ENCODE peak calls at places on chromosomes 7 and 10, in six cellular contexts. One of them, this sample, is unnamed.

GRCh38 chr10:87589653-87590052 is 70.0 kb upstream of the PAPSS2 start:
- DNase-seq in COR-L47: no peak
- DNase-seq in frontal cortex: no peak
- DNase-seq in astrocyte of the hippocampus: no peak
- DNase-seq in stimulated activated CD8-positive, alpha-beta memory T cell treated with anti-CD3 and anti-CD28 coated beads, Interleukin-15, amount 100 ng/mL, for 24 hours: no peak
- DNase-seq in NCI-H524: no peak
- DNase-seq in this sample: no peak

GRCh38 chr7:134031835-134032617 is 95.1 kb upstream of the LRGUK start:
- DNase-seq in COR-L47: no peak
- DNase-seq in frontal cortex: no peak
- DNase-seq in astrocyte of the hippocampus: no peak
- DNase-seq in stimulated activated CD8-positive, alpha-beta memory T cell treated with anti-CD3 and anti-CD28 coated beads, Interleukin-15, amount 100 ng/mL, for 24 hours: no peak
- DNase-seq in NCI-H524: peak
- DNase-seq in this sample: peak

GRCh38 chr10:58367049-58367448 is 18.2 kb upstream of the TFAM start:
- DNase-seq in COR-L47: no peak
- DNase-seq in frontal cortex: no peak
- DNase-seq in astrocyte of the hippocampus: no peak
- DNase-seq in stimulated activated CD8-positive, alpha-beta memory T cell treated with anti-CD3 and anti-CD28 coated beads, Interleukin-15, amount 100 ng/mL, for 24 hours: no peak
- DNase-seq in NCI-H524: no peak
- DNase-seq in this sample: no peak

GRCh38 chr7:5591547-5591899 is 167.9 kb upstream of the TNRC18 start:
- DNase-seq in COR-L47: no peak
- DNase-seq in frontal cortex: no peak
- DNase-seq in astrocyte of the hippocampus: peak
- DNase-seq in stimulated activated CD8-positive, alpha-beta memory T cell treated with anti-CD3 and anti-CD28 coated beads, Interleukin-15, amount 100 ng/mL, for 24 hours: no peak
- DNase-seq in NCI-H524: no peak
- DNase-seq in this sample: no peak

GRCh38 chr7:25858562-25859411 is 293.2 kb upstream of the NFE2L3 start:
- DNase-seq in COR-L47: no peak
- DNase-seq in frontal cortex: no peak
- DNase-seq in astrocyte of the hippocampus: no peak
- DNase-seq in stimulated activated CD8-positive, alpha-beta memory T cell treated with anti-CD3 and anti-CD28 coated beads, Interleukin-15, amount 100 ng/mL, for 24 hours: no peak
- DNase-seq in NCI-H524: no peak
- DNase-seq in this sample: no peak

GRCh38 chr7:107162466-107162865 is 6.3 kb upstream of the HBP1 start:
- DNase-seq in COR-L47: no peak
- DNase-seq in frontal cortex: no peak
- DNase-seq in astrocyte of the hippocampus: no peak
- DNase-seq in stimulated activated CD8-positive, alpha-beta memory T cell treated with anti-CD3 and anti-CD28 coated beads, Interleukin-15, amount 100 ng/mL, for 24 hours: no peak
- DNase-seq in NCI-H524: no peak
- DNase-seq in this sample: no peak

GRCh38 chr10:5297466-5297865 is 67.3 kb upstream of the UCN3 start:
- DNase-seq in COR-L47: no peak
- DNase-seq in frontal cortex: no peak
- DNase-seq in astrocyte of the hippocampus: no peak
- DNase-seq in stimulated activated CD8-positive, alpha-beta memory T cell treated with anti-CD3 and anti-CD28 coated beads, Interleukin-15, amount 100 ng/mL, for 24 hours: no peak
- DNase-seq in NCI-H524: no peak
- DNase-seq in this sample: no peak

GRCh38 chr10:21534611-21535493 is 820 bp downstream of the MLLT10 start:
- DNase-seq in COR-L47: peak
- DNase-seq in frontal cortex: peak
- DNase-seq in astrocyte of the hippocampus: peak
- DNase-seq in stimulated activated CD8-positive, alpha-beta memory T cell treated with anti-CD3 and anti-CD28 coated beads, Interleukin-15, amount 100 ng/mL, for 24 hours: peak
- DNase-seq in NCI-H524: peak
- DNase-seq in this sample: peak

GRCh38 chr10:101468159-101468558 is 114.2 kb downstream of the BTRC start:
- DNase-seq in COR-L47: no peak
- DNase-seq in frontal cortex: no peak
- DNase-seq in astrocyte of the hippocampus: no peak
- DNase-seq in stimulated activated CD8-positive, alpha-beta memory T cell treated with anti-CD3 and anti-CD28 coated beads, Interleukin-15, amount 100 ng/mL, for 24 hours: no peak
- DNase-seq in NCI-H524: no peak
- DNase-seq in this sample: no peak